ENCODE peak calls at places on chromosome 4, in seven cellular contexts. One of them, this sample, is unnamed.

GRCh38 chr4:169791527-169792156 is 33.9 kb upstream of the HPF1 start:
- DNase-seq in HFF-Myc: peak
- DNase-seq in GM13976: peak
- DNase-seq in choroid plexus epithelial cell: peak
- DNase-seq in ascending aorta: no peak
- DNase-seq in IMR-90: peak
- DNase-seq in activated B cell treated with CpG ODN at 0.5 μM for 24 hours: no peak
- DNase-seq in this sample: peak

GRCh38 chr4:115234405-115235093 is 121.1 kb upstream of the NDST4 start:
- DNase-seq in choroid plexus epithelial cell: peak
- DNase-seq in GM13976: peak
- DNase-seq in activated B cell treated with CpG ODN at 0.5 μM for 24 hours: no peak
- DNase-seq in ascending aorta: no peak
- DNase-seq in IMR-90: no peak
- DNase-seq in HFF-Myc: no peak
- DNase-seq in this sample: no peak

GRCh38 chr4:169238445-169238844 is 32.3 kb downstream of the SH3RF1 start:
- DNase-seq in choroid plexus epithelial cell: peak
- DNase-seq in ascending aorta: no peak
- DNase-seq in IMR-90: peak
- DNase-seq in HFF-Myc: no peak
- DNase-seq in GM13976: no peak
- DNase-seq in activated B cell treated with CpG ODN at 0.5 μM for 24 hours: no peak
- DNase-seq in this sample: no peak

GRCh38 chr4:94373752-94374151 is 31.1 kb upstream of the HPGDS start:
- DNase-seq in GM13976: no peak
- DNase-seq in activated B cell treated with CpG ODN at 0.5 μM for 24 hours: no peak
- DNase-seq in IMR-90: no peak
- DNase-seq in ascending aorta: no peak
- DNase-seq in HFF-Myc: no peak
- DNase-seq in choroid plexus epithelial cell: no peak
- DNase-seq in this sample: no peak

GRCh38 chr4:138488527-138488926 is 246.4 kb upstream of the SLC7A11 start:
- DNase-seq in IMR-90: no peak
- DNase-seq in GM13976: no peak
- DNase-seq in HFF-Myc: no peak
- DNase-seq in choroid plexus epithelial cell: peak
- DNase-seq in activated B cell treated with CpG ODN at 0.5 μM for 24 hours: no peak
- DNase-seq in ascending aorta: no peak
- DNase-seq in this sample: no peak

GRCh38 chr4:646460-646859 is 21.1 kb downstream of the PDE6B start:
- DNase-seq in ascending aorta: no peak
- DNase-seq in IMR-90: no peak
- DNase-seq in choroid plexus epithelial cell: no peak
- DNase-seq in HFF-Myc: no peak
- DNase-seq in GM13976: no peak
- DNase-seq in activated B cell treated with CpG ODN at 0.5 μM for 24 hours: no peak
- DNase-seq in this sample: no peak

GRCh38 chr4:54446556-54446955 is 211.2 kb upstream of the KIT start:
- DNase-seq in IMR-90: no peak
- DNase-seq in ascending aorta: no peak
- DNase-seq in choroid plexus epithelial cell: no peak
- DNase-seq in HFF-Myc: no peak
- DNase-seq in activated B cell treated with CpG ODN at 0.5 μM for 24 hours: no peak
- DNase-seq in GM13976: no peak
- DNase-seq in this sample: no peak

GRCh38 chr4:17098401-17098800 is 200.0 kb upstream of the LDB2 start:
- DNase-seq in IMR-90: no peak
- DNase-seq in HFF-Myc: no peak
- DNase-seq in activated B cell treated with CpG ODN at 0.5 μM for 24 hours: no peak
- DNase-seq in GM13976: no peak
- DNase-seq in ascending aorta: no peak
- DNase-seq in choroid plexus epithelial cell: no peak
- DNase-seq in this sample: no peak

GRCh38 chr4:20248155-20248558 is 3.5 kb upstream of the SLIT2 start:
- DNase-seq in ascending aorta: no peak
- DNase-seq in GM13976: peak
- DNase-seq in HFF-Myc: peak
- DNase-seq in IMR-90: peak
- DNase-seq in activated B cell treated with CpG ODN at 0.5 μM for 24 hours: no peak
- DNase-seq in choroid plexus epithelial cell: peak
- DNase-seq in this sample: no peak

GRCh38 chr4:156941940-156942548 is 29.6 kb downstream of the PDGFC start:
- DNase-seq in choroid plexus epithelial cell: peak
- DNase-seq in HFF-Myc: peak
- DNase-seq in ascending aorta: peak
- DNase-seq in GM13976: no peak
- DNase-seq in IMR-90: peak
- DNase-seq in activated B cell treated with CpG ODN at 0.5 μM for 24 hours: no peak
- DNase-seq in this sample: peak

GRCh38 chr4:131304686-131305085 is 1844.4 kb upstream of the PCDH10 start:
- DNase-seq in activated B cell treated with CpG ODN at 0.5 μM for 24 hours: no peak
- DNase-seq in IMR-90: no peak
- DNase-seq in choroid plexus epithelial cell: no peak
- DNase-seq in GM13976: no peak
- DNase-seq in HFF-Myc: no peak
- DNase-seq in ascending aorta: no peak
- DNase-seq in this sample: no peak

GRCh38 chr4:4788573-4788972 is 70.9 kb upstream of the MSX1 start:
- DNase-seq in GM13976: no peak
- DNase-seq in activated B cell treated with CpG ODN at 0.5 μM for 24 hours: no peak
- DNase-seq in IMR-90: no peak
- DNase-seq in ascending aorta: no peak
- DNase-seq in HFF-Myc: no peak
- DNase-seq in choroid plexus epithelial cell: no peak
- DNase-seq in this sample: no peak

GRCh38 chr4:156733582-156733981 is 238.0 kb downstream of the PDGFC start:
- DNase-seq in IMR-90: no peak
- DNase-seq in GM13976: no peak
- DNase-seq in choroid plexus epithelial cell: no peak
- DNase-seq in HFF-Myc: no peak
- DNase-seq in ascending aorta: no peak
- DNase-seq in activated B cell treated with CpG ODN at 0.5 μM for 24 hours: no peak
- DNase-seq in this sample: no peak

GRCh38 chr4:119682080-119682479 is 53.5 kb upstream of the PDE5A start:
- DNase-seq in activated B cell treated with CpG ODN at 0.5 μM for 24 hours: no peak
- DNase-seq in HFF-Myc: no peak
- DNase-seq in choroid plexus epithelial cell: no peak
- DNase-seq in IMR-90: peak
- DNase-seq in GM13976: no peak
- DNase-seq in ascending aorta: no peak
- DNase-seq in this sample: no peak

GRCh38 chr4:119739796-119740195 is 111.2 kb upstream of the PDE5A start:
- DNase-seq in HFF-Myc: no peak
- DNase-seq in choroid plexus epithelial cell: no peak
- DNase-seq in ascending aorta: no peak
- DNase-seq in GM13976: no peak
- DNase-seq in IMR-90: no peak
- DNase-seq in activated B cell treated with CpG ODN at 0.5 μM for 24 hours: no peak
- DNase-seq in this sample: no peak

GRCh38 chr4:108714880-108715279 is 48.0 kb downstream of the ETNPPL start:
- DNase-seq in IMR-90: no peak
- DNase-seq in GM13976: no peak
- DNase-seq in choroid plexus epithelial cell: no peak
- DNase-seq in HFF-Myc: no peak
- DNase-seq in activated B cell treated with CpG ODN at 0.5 μM for 24 hours: no peak
- DNase-seq in ascending aorta: no peak
- DNase-seq in this sample: no peak

GRCh38 chr4:147528054-147528453 is 47.2 kb downstream of the EDNRA start:
- DNase-seq in choroid plexus epithelial cell: no peak
- DNase-seq in activated B cell treated with CpG ODN at 0.5 μM for 24 hours: no peak
- DNase-seq in HFF-Myc: no peak
- DNase-seq in GM13976: no peak
- DNase-seq in ascending aorta: no peak
- DNase-seq in IMR-90: no peak
- DNase-seq in this sample: no peak

GRCh38 chr4:147530723-147531122 is 49.8 kb downstream of the EDNRA start:
- DNase-seq in GM13976: no peak
- DNase-seq in choroid plexus epithelial cell: peak
- DNase-seq in ascending aorta: no peak
- DNase-seq in HFF-Myc: no peak
- DNase-seq in IMR-90: peak
- DNase-seq in activated B cell treated with CpG ODN at 0.5 μM for 24 hours: no peak
- DNase-seq in this sample: no peak

GRCh38 chr4:147530153-147530552 is 49.3 kb downstream of the EDNRA start:
- DNase-seq in IMR-90: no peak
- DNase-seq in activated B cell treated with CpG ODN at 0.5 μM for 24 hours: no peak
- DNase-seq in ascending aorta: no peak
- DNase-seq in GM13976: no peak
- DNase-seq in HFF-Myc: no peak
- DNase-seq in choroid plexus epithelial cell: no peak
- DNase-seq in this sample: no peak

GRCh38 chr4:147525494-147526271 is 44.8 kb downstream of the EDNRA start:
- DNase-seq in GM13976: no peak
- DNase-seq in IMR-90: no peak
- DNase-seq in activated B cell treated with CpG ODN at 0.5 μM for 24 hours: no peak
- DNase-seq in choroid plexus epithelial cell: no peak
- DNase-seq in ascending aorta: no peak
- DNase-seq in HFF-Myc: no peak
- DNase-seq in this sample: no peak

DNA sequence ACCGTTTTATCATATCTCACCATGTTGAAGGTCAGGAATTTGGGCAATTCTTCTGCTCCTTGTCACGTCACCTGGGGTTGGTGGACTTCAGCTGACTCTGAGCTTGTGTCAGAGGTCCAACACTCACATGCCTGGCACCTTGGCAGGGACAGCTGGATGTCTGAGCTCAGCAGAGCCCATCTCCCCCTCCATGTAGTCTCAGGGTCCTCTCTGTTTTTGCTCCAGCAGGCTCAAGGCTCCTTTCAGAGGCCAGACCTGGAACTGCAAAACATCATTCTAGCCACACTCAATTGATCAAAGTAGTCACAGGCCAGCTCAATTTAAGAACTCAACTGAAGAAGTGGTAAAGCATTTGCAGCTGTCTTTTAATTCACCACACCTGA is 45.4 kb downstream of the EDNRA start:
- DNase-seq in ascending aorta: no peak
- DNase-seq in HFF-Myc: no peak
- DNase-seq in GM13976: peak
- DNase-seq in activated B cell treated with CpG ODN at 0.5 μM for 24 hours: no peak
- DNase-seq in IMR-90: no peak
- DNase-seq in choroid plexus epithelial cell: no peak
- DNase-seq in this sample: no peak
- TF ChIP-seq CTCF in ascending aorta: no peak
- TF ChIP-seq CTCF in HFF-Myc: no peak
- TF ChIP-seq CTCF in GM13976: no peak
- TF ChIP-seq CTCF in activated B cell treated with CpG ODN at 0.5 μM for 24 hours: no peak
- TF ChIP-seq CTCF in IMR-90: no peak
- TF ChIP-seq CTCF in choroid plexus epithelial cell: peak
- TF ChIP-seq CTCF in this sample: no peak

GRCh38 chr4:89254847-89255246 is 52.8 kb downstream of the GPRIN3 start:
- DNase-seq in GM13976: peak
- DNase-seq in IMR-90: peak
- DNase-seq in choroid plexus epithelial cell: peak
- DNase-seq in activated B cell treated with CpG ODN at 0.5 μM for 24 hours: no peak
- DNase-seq in ascending aorta: no peak
- DNase-seq in HFF-Myc: peak
- DNase-seq in this sample: no peak
- TF ChIP-seq CTCF in GM13976: peak
- TF ChIP-seq CTCF in IMR-90: peak
- TF ChIP-seq CTCF in choroid plexus epithelial cell: peak
- TF ChIP-seq CTCF in activated B cell treated with CpG ODN at 0.5 μM for 24 hours: peak
- TF ChIP-seq CTCF in ascending aorta: no peak
- TF ChIP-seq CTCF in HFF-Myc: peak
- TF ChIP-seq CTCF in this sample: peak

DNA sequence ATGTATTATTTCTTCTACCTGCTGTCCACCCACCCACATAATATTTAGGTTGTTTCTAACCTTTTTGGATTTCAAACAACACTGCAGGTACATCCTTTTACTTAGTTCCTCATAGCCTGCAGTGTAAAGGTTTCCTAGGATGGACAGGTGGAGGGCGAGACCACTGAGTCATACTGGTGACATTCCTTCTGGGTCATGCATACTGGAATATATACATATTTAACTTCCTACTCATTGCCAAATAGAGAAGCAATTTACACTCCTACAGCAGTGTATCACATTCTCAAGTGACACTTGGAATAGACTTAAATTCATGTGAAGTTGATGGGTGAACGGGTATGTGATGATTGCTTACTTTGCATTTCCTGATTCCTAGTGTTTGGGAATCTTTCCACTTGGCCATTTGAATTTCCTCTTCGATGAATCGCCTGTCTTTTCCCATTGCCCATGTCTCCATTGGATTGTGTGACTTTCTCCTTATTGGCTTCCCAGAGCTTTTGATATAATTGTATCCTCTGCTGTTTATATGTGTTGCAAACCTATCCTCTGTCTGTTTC is 8.2 kb upstream of the PPP2R2C start:
- DNase-seq in ascending aorta: peak
- DNase-seq in choroid plexus epithelial cell: no peak
- DNase-seq in HFF-Myc: no peak
- DNase-seq in IMR-90: no peak
- DNase-seq in activated B cell treated with CpG ODN at 0.5 μM for 24 hours: no peak
- DNase-seq in GM13976: no peak
- DNase-seq in this sample: no peak
- TF ChIP-seq CTCF in ascending aorta: no peak
- TF ChIP-seq CTCF in choroid plexus epithelial cell: no peak
- TF ChIP-seq CTCF in HFF-Myc: no peak
- TF ChIP-seq CTCF in IMR-90: no peak
- TF ChIP-seq CTCF in activated B cell treated with CpG ODN at 0.5 μM for 24 hours: no peak
- TF ChIP-seq CTCF in GM13976: no peak
- TF ChIP-seq CTCF in this sample: no peak

GRCh38 chr4:66691101-66691500 is 854.2 kb downstream of the CENPC start:
- DNase-seq in HFF-Myc: no peak
- DNase-seq in GM13976: no peak
- DNase-seq in choroid plexus epithelial cell: peak
- DNase-seq in activated B cell treated with CpG ODN at 0.5 μM for 24 hours: no peak
- DNase-seq in ascending aorta: no peak
- DNase-seq in IMR-90: no peak
- DNase-seq in this sample: no peak
- TF ChIP-seq CTCF in HFF-Myc: no peak
- TF ChIP-seq CTCF in GM13976: no peak
- TF ChIP-seq CTCF in choroid plexus epithelial cell: peak
- TF ChIP-seq CTCF in activated B cell treated with CpG ODN at 0.5 μM for 24 hours: no peak
- TF ChIP-seq CTCF in ascending aorta: no peak
- TF ChIP-seq CTCF in IMR-90: no peak
- TF ChIP-seq CTCF in this sample: no peak